ENCODE peak calls at places on chromosome 17, in nine cellular contexts. N is H4; S is skeletal muscle cell; H is SW 1271; E is CD8-positive, alpha-beta T cell; C is activated CD4-positive, alpha-beta T cell treated with anti-CD3 and anti-CD28 coated beads for 24 hours; O is dermis blood vessel endothelial cell; R is retinal pigment epithelial cell; W is M059J. D is an unnamed sample.

GRCh38 chr17:48497103-48497502 is 33.7 kb downstream of the HOXB1 start:
- DNase-seq in N (peak), S (no peak), H (peak), E (no peak), C (no peak), O (peak), R (no peak), W (peak), D (peak)

GRCh38 chr17:82963104-82963950 is 116.1 kb upstream of the METRNL start:
- DNase-seq in N (no peak), S (peak), H (no peak), E (peak), C (no peak), O (peak), R (peak), W (peak), D (peak)

GRCh38 chr17:14581181-14581830 is 280.4 kb downstream of the HS3ST3B1 start:
- DNase-seq in N (no peak), S (no peak), H (no peak), E (no peak), C (no peak), O (no peak), R (no peak), W (no peak), D (no peak)

GRCh38 chr17:34556384-34556783 is 23.0 kb upstream of the TMEM132E start:
- DNase-seq in N (no peak), S (no peak), H (no peak), E (no peak), C (no peak), O (peak), R (no peak), W (peak), D (peak)

GRCh38 chr17:34413443-34414076 is 50.5 kb upstream of the CCL1 start:
- DNase-seq in N (no peak), S (no peak), H (no peak), E (no peak), C (no peak), O (no peak), R (no peak), W (no peak), D (no peak)

GRCh38 chr17:44781553-44782348 is 23.0 kb downstream of the ADAM11 start:
- DNase-seq in N (no peak), S (no peak), H (no peak), E (no peak), C (no peak), O (no peak), R (no peak), W (no peak), D (no peak)

GRCh38 chr17:12362853-12363252 is 302.8 kb upstream of the MYOCD start:
- DNase-seq in N (no peak), S (no peak), H (no peak), E (no peak), C (no peak), O (no peak), R (no peak), W (peak), D (no peak)

GRCh38 chr17:81983011-81983638 is 5.7 kb downstream of the ASPSCR1 start:
- DNase-seq in N (no peak), S (no peak), H (no peak), E (no peak), C (no peak), O (no peak), R (no peak), W (no peak), D (no peak)

GRCh38 chr17:55717432-55717831 is 5.2 kb downstream of the TMEM100 start:
- DNase-seq in N (no peak), S (no peak), H (no peak), E (no peak), C (no peak), O (no peak), R (no peak), W (no peak), D (no peak)

D was measured in amniotic epithelial cell.